ENCODE peak calls at places on chromosomes 13 and 19, in six cellular contexts. M is trophoblast cell, O is mesendoderm, G is IMR-90, H is H9, R is mesenchymal stem cell. F is an unnamed sample.

GRCh38 chr13:94959616-94960015 is 247.3 kb upstream of the SOX21 start:
- DNase-seq in M (no peak), O (no peak), G (no peak), H (no peak), R (no peak), F (no peak)

GRCh38 chr13:55516610-55517009 is 1624.1 kb upstream of the PRR20A start:
- DNase-seq in M (no peak), O (no peak), G (no peak), H (no peak), R (peak), F (no peak)

GRCh38 chr13:37777676-37778075 is 91.9 kb downstream of the TRPC4 start:
- DNase-seq in M (no peak), O (no peak), G (no peak), H (no peak), R (no peak), F (no peak)

GRCh38 chr19:49591731-49592485 is 926 bp downstream of the PRR12 start:
- DNase-seq in M (peak), O (peak), G (peak), H (peak), R (peak), F (no peak)

GRCh38 chr19:19746286-19747213 is 13.6 kb upstream of the ZNF14 start:
- DNase-seq in M (peak), O (peak), G (no peak), H (peak), R (no peak), F (no peak)

GRCh38 chr19:50667177-50667758 is 18.0 kb downstream of the C19orf81 start:
- DNase-seq in M (no peak), O (no peak), G (no peak), H (no peak), R (no peak), F (no peak)

GRCh38 chr19:720691-721160 is 12.0 kb downstream of the PALM start:
- DNase-seq in M (no peak), O (no peak), G (no peak), H (no peak), R (no peak), F (no peak)

GRCh38 chr13:110403721-110404120 is 96.6 kb downstream of the COL4A2 start:
- DNase-seq in M (peak), O (no peak), G (peak), H (no peak), R (peak), F (no peak)

GRCh38 chr13:101190337-101190736 is 226.0 kb downstream of the NALCN start:
- DNase-seq in M (no peak), O (no peak), G (no peak), H (no peak), R (no peak), F (no peak)

GRCh38 chr13:108213946-108214345 is 1.4 kb downstream of the LIG4 start:
- DNase-seq in M (no peak), O (no peak), G (peak), H (no peak), R (peak), F (no peak)

GRCh38 chr13:71712988-71713653 is 153.9 kb downstream of the DACH1 start:
- DNase-seq in M (peak), O (peak), G (no peak), H (no peak), R (peak), F (peak)

GRCh38 chr13:75875450-75875849 is 239.3 kb downstream of the LMO7 start:
- DNase-seq in M (no peak), O (no peak), G (no peak), H (no peak), R (no peak), F (no peak)
- H3K23ac ChIP-seq in M (no peak), O (no peak), G (no peak), H (no peak), R (no peak), F (no peak)

GRCh38 chr19:5094768-5095567 is 126.1 kb downstream of the KDM4B start:
- DNase-seq in M (no peak), O (no peak), G (no peak), H (no peak), R (no peak), F (no peak)

GRCh38 chr19:5092444-5092843 is 123.5 kb downstream of the KDM4B start:
- DNase-seq in M (no peak), O (no peak), G (no peak), H (no peak), R (no peak), F (no peak)

GRCh38 chr19:5091576-5092215 is 122.8 kb downstream of the KDM4B start:
- DNase-seq in M (no peak), O (no peak), G (no peak), H (no peak), R (peak), F (no peak)

GRCh38 chr19:5093953-5094718 is 125.2 kb downstream of the KDM4B start:
- DNase-seq in M (peak), O (no peak), G (no peak), H (no peak), R (no peak), F (no peak)

DNA sequence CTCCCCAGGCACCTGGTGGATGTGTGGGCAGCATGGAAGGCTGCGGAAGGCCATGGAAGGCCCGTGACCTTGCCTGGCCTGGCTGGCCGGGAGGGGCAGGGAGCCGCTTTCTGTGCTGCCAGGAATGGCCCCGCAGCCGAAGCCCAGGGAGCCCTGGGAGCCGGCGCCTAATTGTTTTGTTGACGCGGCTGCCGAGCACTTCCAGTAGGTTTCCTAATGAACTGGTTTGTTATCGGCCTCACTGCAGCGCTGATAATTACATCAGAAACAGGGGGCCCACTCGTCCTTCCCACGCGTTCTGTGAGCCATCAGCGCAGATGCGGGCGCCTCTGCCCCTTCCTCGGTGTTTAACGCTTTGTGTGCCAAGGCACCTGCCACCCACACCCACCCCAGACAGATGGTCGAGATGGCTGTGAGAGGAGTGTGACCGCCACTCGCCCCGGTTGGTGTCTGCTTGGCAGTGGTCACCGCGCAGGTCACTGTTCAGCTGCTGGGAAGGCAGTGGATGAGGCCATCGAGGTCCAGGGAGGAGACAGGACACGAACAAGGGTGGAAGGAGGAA is 124.5 kb downstream of the KDM4B start:
- DNase-seq in M (peak), O (no peak), G (no peak), H (no peak), R (no peak), F (no peak)
- H3K4ac ChIP-seq in M (no peak), O (no peak), G (no peak), H (no peak), R (no peak), F (peak)

GRCh38 chr13:74246398-74246975 is 112.3 kb upstream of the KLF12 start:
- DNase-seq in M (no peak), O (no peak), G (peak), H (no peak), R (no peak), F (no peak)
- H3K23ac ChIP-seq in M (no peak), O (no peak), G (peak), H (no peak), R (no peak), F (no peak)

DNA sequence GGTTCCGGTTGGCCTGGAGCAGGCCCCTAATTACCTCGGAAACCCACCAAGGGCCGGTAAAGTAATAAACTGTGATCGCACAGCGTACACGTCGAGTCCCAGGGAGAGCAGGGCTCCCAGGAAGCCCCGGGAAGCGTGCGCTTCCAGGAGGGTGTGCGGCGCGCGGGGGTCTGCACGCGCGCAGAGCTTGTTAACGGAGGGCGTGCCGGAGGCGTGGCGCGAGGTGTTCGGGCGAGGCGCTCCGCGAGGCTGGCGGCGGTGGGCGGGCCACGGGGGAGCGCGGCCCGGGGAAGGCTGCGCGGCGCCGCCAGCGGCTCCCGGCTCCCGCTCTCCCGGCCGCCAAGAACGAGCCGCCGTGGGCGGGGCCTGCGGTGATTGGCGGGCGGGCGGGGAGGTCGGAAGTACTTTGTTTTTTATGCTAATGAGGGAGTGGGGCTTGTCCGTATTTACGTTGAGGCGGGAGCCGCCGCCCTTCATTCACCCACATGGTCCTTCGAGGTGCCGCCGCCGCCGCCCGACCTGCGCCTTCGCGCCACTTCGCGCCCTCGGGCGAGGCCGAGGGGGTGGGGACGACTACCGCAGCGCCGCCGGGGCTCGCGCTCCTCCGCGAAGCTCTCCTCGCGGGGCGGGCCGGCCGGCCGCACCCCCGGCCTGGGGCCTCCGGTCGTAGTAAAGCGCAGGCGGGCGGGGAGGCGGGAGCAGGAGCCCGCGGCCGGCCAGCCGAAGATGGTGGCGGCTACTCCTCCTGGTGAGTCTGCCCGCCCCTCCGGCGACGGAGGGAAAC is at the start of gene MIR17HG:
- DNase-seq in M (peak), O (peak), G (peak), H (peak), R (peak), F (peak)
- H3K4ac ChIP-seq in M (peak), O (peak), G (peak), H (no peak), R (peak), F (peak)

F was measured in neuronal stem cell.